ENCODE peak calls at places on chromosome 14, in ten cellular contexts. One of them, this sample, is unnamed.
A peak's percentile ranks its signal among the peaks of the same experiment; 100 is the strongest.

GRCh38 chr14:24182110-24182882 is 6.3 kb downstream of the IPO4 start:
- DNase-seq in H1: no peak
- DNase-seq in Panc1: no peak
- DNase-seq in GM12892: no peak
- DNase-seq in HCT116: no peak
- DNase-seq in sigmoid colon: no peak
- DNase-seq in stomach: no peak
- DNase-seq in esophagus muscularis mucosa: no peak
- DNase-seq in GM23338: no peak
- DNase-seq in GM12878: no peak
- DNase-seq in this sample: no peak

GRCh38 chr14:85934123-85934885 is 404.4 kb downstream of the FLRT2 start:
- DNase-seq in esophagus muscularis mucosa: no peak
- DNase-seq in GM12892: peak; percentile 7
- DNase-seq in stomach: peak; percentile 38
- DNase-seq in sigmoid colon: peak; percentile 61
- DNase-seq in GM12878: peak; percentile 66
- DNase-seq in HCT116: no peak
- DNase-seq in GM23338: peak; percentile 9
- DNase-seq in H1: no peak
- DNase-seq in Panc1: peak; percentile 42
- DNase-seq in this sample: no peak

GRCh38 chr14:76480426-76480825 is 104.5 kb downstream of the ESRRB start:
- DNase-seq in H1: no peak
- DNase-seq in HCT116: no peak
- DNase-seq in esophagus muscularis mucosa: no peak
- DNase-seq in GM12878: no peak
- DNase-seq in GM23338: no peak
- DNase-seq in Panc1: no peak
- DNase-seq in stomach: no peak
- DNase-seq in sigmoid colon: no peak
- DNase-seq in GM12892: no peak
- DNase-seq in this sample: no peak

GRCh38 chr14:30296956-30297405 is 262.0 kb upstream of the G2E3 start:
- DNase-seq in esophagus muscularis mucosa: no peak
- DNase-seq in Panc1: no peak
- DNase-seq in stomach: no peak
- DNase-seq in H1: no peak
- DNase-seq in GM12878: no peak
- DNase-seq in GM23338: no peak
- DNase-seq in sigmoid colon: no peak
- DNase-seq in HCT116: no peak
- DNase-seq in GM12892: no peak
- DNase-seq in this sample: no peak

GRCh38 chr14:31326111-31326510 is 94.2 kb downstream of the HEATR5A start:
- DNase-seq in GM12892: no peak
- DNase-seq in HCT116: peak; percentile 15
- DNase-seq in GM23338: no peak
- DNase-seq in H1: no peak
- DNase-seq in stomach: no peak
- DNase-seq in sigmoid colon: no peak
- DNase-seq in esophagus muscularis mucosa: no peak
- DNase-seq in GM12878: no peak
- DNase-seq in Panc1: peak; percentile 2
- DNase-seq in this sample: no peak

GRCh38 chr14:89012272-89013097 is 188.0 kb downstream of the TTC8 start:
- DNase-seq in GM12892: no peak
- DNase-seq in sigmoid colon: no peak
- DNase-seq in H1: no peak
- DNase-seq in GM23338: no peak
- DNase-seq in GM12878: no peak
- DNase-seq in Panc1: no peak
- DNase-seq in stomach: no peak
- DNase-seq in HCT116: no peak
- DNase-seq in esophagus muscularis mucosa: no peak
- DNase-seq in this sample: no peak

GRCh38 chr14:95759952-95760351 is 46.0 kb upstream of the TCL1A start:
- DNase-seq in stomach: no peak
- DNase-seq in HCT116: no peak
- DNase-seq in sigmoid colon: no peak
- DNase-seq in Panc1: no peak
- DNase-seq in esophagus muscularis mucosa: no peak
- DNase-seq in H1: no peak
- DNase-seq in GM12892: no peak
- DNase-seq in GM12878: no peak
- DNase-seq in GM23338: no peak
- DNase-seq in this sample: no peak

GRCh38 chr14:51022769-51023168 is 72.1 kb downstream of the TRIM9 start:
- DNase-seq in HCT116: no peak
- DNase-seq in Panc1: no peak
- DNase-seq in GM23338: no peak
- DNase-seq in esophagus muscularis mucosa: no peak
- DNase-seq in GM12892: no peak
- DNase-seq in H1: no peak
- DNase-seq in stomach: no peak
- DNase-seq in GM12878: no peak
- DNase-seq in sigmoid colon: no peak
- DNase-seq in this sample: no peak

GRCh38 chr14:61489932-61490331 is 168.6 kb downstream of the PRKCH start:
- DNase-seq in GM23338: no peak
- DNase-seq in GM12878: no peak
- DNase-seq in Panc1: no peak
- DNase-seq in GM12892: no peak
- DNase-seq in stomach: no peak
- DNase-seq in esophagus muscularis mucosa: no peak
- DNase-seq in HCT116: no peak
- DNase-seq in sigmoid colon: peak; percentile 74
- DNase-seq in H1: no peak
- DNase-seq in this sample: no peak

GRCh38 chr14:54475187-54475881 is 13.4 kb downstream of the GMFB start:
- DNase-seq in sigmoid colon: no peak
- DNase-seq in Panc1: no peak
- DNase-seq in GM23338: no peak
- DNase-seq in H1: no peak
- DNase-seq in GM12878: no peak
- DNase-seq in HCT116: no peak
- DNase-seq in stomach: no peak
- DNase-seq in esophagus muscularis mucosa: no peak
- DNase-seq in GM12892: no peak
- DNase-seq in this sample: no peak

GRCh38 chr14:53333809-53334208 is 180.7 kb upstream of the DDHD1 start:
- DNase-seq in GM23338: no peak
- DNase-seq in Panc1: no peak
- DNase-seq in HCT116: no peak
- DNase-seq in sigmoid colon: no peak
- DNase-seq in stomach: no peak
- DNase-seq in GM12878: no peak
- DNase-seq in esophagus muscularis mucosa: no peak
- DNase-seq in H1: no peak
- DNase-seq in GM12892: no peak
- DNase-seq in this sample: no peak

GRCh38 chr14:29215853-29216252 is 449.3 kb downstream of the FOXG1 start:
- DNase-seq in GM12878: no peak
- DNase-seq in esophagus muscularis mucosa: no peak
- DNase-seq in stomach: no peak
- DNase-seq in sigmoid colon: no peak
- DNase-seq in HCT116: no peak
- DNase-seq in GM23338: no peak
- DNase-seq in GM12892: no peak
- DNase-seq in Panc1: no peak
- DNase-seq in H1: no peak
- DNase-seq in this sample: no peak

GRCh38 chr14:29741909-29742401 is 185.7 kb downstream of the PRKD1 start:
- DNase-seq in stomach: no peak
- DNase-seq in H1: no peak
- DNase-seq in esophagus muscularis mucosa: no peak
- DNase-seq in GM23338: no peak
- DNase-seq in GM12892: no peak
- DNase-seq in GM12878: no peak
- DNase-seq in sigmoid colon: no peak
- DNase-seq in Panc1: no peak
- DNase-seq in HCT116: no peak
- DNase-seq in this sample: no peak

GRCh38 chr14:77520626-77521025 is 22.0 kb upstream of the ISM2 start:
- DNase-seq in esophagus muscularis mucosa: no peak
- DNase-seq in GM23338: no peak
- DNase-seq in H1: no peak
- DNase-seq in sigmoid colon: no peak
- DNase-seq in GM12892: no peak
- DNase-seq in HCT116: no peak
- DNase-seq in Panc1: no peak
- DNase-seq in stomach: no peak
- DNase-seq in GM12878: no peak
- DNase-seq in this sample: no peak

GRCh38 chr14:103057028-103057371 is 349 bp downstream of the CDC42BPB start:
- DNase-seq in stomach: no peak
- DNase-seq in esophagus muscularis mucosa: no peak
- DNase-seq in GM12892: no peak
- DNase-seq in sigmoid colon: peak; percentile 80
- DNase-seq in GM23338: no peak
- DNase-seq in HCT116: no peak
- DNase-seq in H1: no peak
- DNase-seq in GM12878: no peak
- DNase-seq in Panc1: no peak
- DNase-seq in this sample: peak; percentile 74

GRCh38 chr14:75515631-75515999 is 6.7 kb upstream of the BATF start:
- DNase-seq in GM12878: no peak
- DNase-seq in Panc1: no peak
- DNase-seq in H1: no peak
- DNase-seq in esophagus muscularis mucosa: peak; percentile 91
- DNase-seq in stomach: no peak
- DNase-seq in sigmoid colon: no peak
- DNase-seq in GM12892: no peak
- DNase-seq in HCT116: no peak
- DNase-seq in GM23338: no peak
- DNase-seq in this sample: no peak

GRCh38 chr14:90288646-90289355 is 32.4 kb downstream of the PSMC1 start:
- DNase-seq in HCT116: no peak
- DNase-seq in Panc1: no peak
- DNase-seq in stomach: no peak
- DNase-seq in GM23338: no peak
- DNase-seq in sigmoid colon: no peak
- DNase-seq in H1: no peak
- DNase-seq in GM12892: no peak
- DNase-seq in esophagus muscularis mucosa: no peak
- DNase-seq in GM12878: no peak
- DNase-seq in this sample: no peak
- TF ChIP-seq POLR2AphosphoS5 in HCT116: no peak
- TF ChIP-seq POLR2AphosphoS5 in Panc1: no peak
- TF ChIP-seq POLR2AphosphoS5 in stomach: no peak
- TF ChIP-seq POLR2AphosphoS5 in GM23338: no peak
- TF ChIP-seq POLR2AphosphoS5 in sigmoid colon: no peak
- TF ChIP-seq POLR2AphosphoS5 in H1: no peak
- TF ChIP-seq POLR2AphosphoS5 in GM12892: no peak
- TF ChIP-seq POLR2AphosphoS5 in esophagus muscularis mucosa: no peak
- TF ChIP-seq POLR2AphosphoS5 in GM12878: no peak
- TF ChIP-seq POLR2AphosphoS5 in this sample: no peak

DNA sequence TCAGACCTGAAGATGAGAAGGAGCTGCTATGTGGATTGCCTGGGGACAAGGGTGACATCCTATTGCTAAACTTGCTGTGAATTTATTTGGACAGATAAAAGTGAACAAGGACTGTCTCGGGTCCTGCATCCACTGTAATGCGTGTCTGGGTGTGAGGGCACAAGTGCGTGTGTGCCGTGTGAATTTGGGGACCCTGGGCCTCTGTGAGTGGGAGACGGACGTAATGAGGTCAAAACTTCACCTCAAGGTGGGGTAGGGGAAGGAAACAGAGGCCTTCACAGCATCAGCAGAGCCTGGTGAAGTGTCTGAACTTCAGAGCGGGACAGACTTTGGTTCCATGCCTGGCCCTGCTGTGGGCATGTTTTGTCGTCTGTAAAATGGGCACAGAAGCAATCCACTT is 14.8 kb downstream of the ASB2 start:
- DNase-seq in H1: no peak
- DNase-seq in stomach: no peak
- DNase-seq in esophagus muscularis mucosa: no peak
- DNase-seq in HCT116: no peak
- DNase-seq in GM12878: no peak
- DNase-seq in sigmoid colon: no peak
- DNase-seq in Panc1: no peak
- DNase-seq in GM23338: no peak
- DNase-seq in GM12892: no peak
- DNase-seq in this sample: no peak
- TF ChIP-seq POLR2AphosphoS5 in H1: no peak
- TF ChIP-seq POLR2AphosphoS5 in stomach: no peak
- TF ChIP-seq POLR2AphosphoS5 in esophagus muscularis mucosa: no peak
- TF ChIP-seq POLR2AphosphoS5 in HCT116: no peak
- TF ChIP-seq POLR2AphosphoS5 in GM12878: no peak
- TF ChIP-seq POLR2AphosphoS5 in sigmoid colon: no peak
- TF ChIP-seq POLR2AphosphoS5 in Panc1: no peak
- TF ChIP-seq POLR2AphosphoS5 in GM23338: no peak
- TF ChIP-seq POLR2AphosphoS5 in GM12892: no peak
- TF ChIP-seq POLR2AphosphoS5 in this sample: no peak

DNA sequence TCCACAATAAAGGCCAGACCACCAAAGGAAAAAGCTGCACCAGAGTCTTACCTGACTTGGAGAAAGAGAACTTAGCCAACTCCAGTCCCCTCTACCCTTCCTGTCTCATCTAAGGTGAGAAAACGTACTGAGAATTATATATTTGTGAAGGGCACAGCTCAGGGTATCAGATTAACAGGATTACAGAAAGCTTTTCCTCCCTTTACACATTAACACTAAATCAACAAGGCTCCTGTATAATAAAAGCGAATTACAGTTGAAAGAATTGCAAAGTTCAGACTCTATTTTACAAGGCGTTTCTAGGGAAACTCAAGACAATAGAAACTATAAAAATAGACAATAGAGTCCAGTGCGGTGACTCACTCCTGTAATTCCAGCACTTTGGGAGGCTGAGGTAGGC is 82.7 kb upstream of the RPL10L start:
- DNase-seq in GM12892: no peak
- DNase-seq in sigmoid colon: no peak
- DNase-seq in GM23338: no peak
- DNase-seq in GM12878: no peak
- DNase-seq in HCT116: no peak
- DNase-seq in H1: no peak
- DNase-seq in esophagus muscularis mucosa: no peak
- DNase-seq in stomach: no peak
- DNase-seq in Panc1: no peak
- DNase-seq in this sample: no peak
- TF ChIP-seq POLR2AphosphoS5 in GM12892: no peak
- TF ChIP-seq POLR2AphosphoS5 in sigmoid colon: no peak
- TF ChIP-seq POLR2AphosphoS5 in GM23338: no peak
- TF ChIP-seq POLR2AphosphoS5 in GM12878: no peak
- TF ChIP-seq POLR2AphosphoS5 in HCT116: no peak
- TF ChIP-seq POLR2AphosphoS5 in H1: no peak
- TF ChIP-seq POLR2AphosphoS5 in esophagus muscularis mucosa: no peak
- TF ChIP-seq POLR2AphosphoS5 in stomach: no peak
- TF ChIP-seq POLR2AphosphoS5 in Panc1: no peak
- TF ChIP-seq POLR2AphosphoS5 in this sample: no peak

DNA sequence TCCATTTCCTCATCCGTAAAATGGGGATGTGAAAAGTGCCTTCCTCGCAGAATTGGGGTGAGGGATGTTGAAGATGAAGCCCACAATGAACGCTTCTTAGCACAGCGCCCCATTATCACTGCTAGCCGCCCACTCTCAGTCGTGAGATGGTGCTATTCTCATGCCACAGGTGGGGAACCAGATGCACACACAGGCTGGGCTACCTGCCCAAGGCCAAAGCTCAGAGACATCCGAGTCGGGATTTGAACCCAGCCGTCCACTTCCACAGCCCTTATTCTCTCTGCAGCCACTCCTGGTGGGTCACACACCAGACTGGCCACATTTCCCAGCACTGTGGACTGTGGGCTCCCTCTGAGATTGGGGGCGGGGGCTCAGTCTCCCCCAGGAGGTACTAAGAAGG is 55.8 kb downstream of the BCL11B start:
- DNase-seq in GM23338: no peak
- DNase-seq in Panc1: no peak
- DNase-seq in esophagus muscularis mucosa: no peak
- DNase-seq in GM12892: no peak
- DNase-seq in stomach: no peak
- DNase-seq in sigmoid colon: no peak
- DNase-seq in GM12878: no peak
- DNase-seq in H1: no peak
- DNase-seq in HCT116: no peak
- DNase-seq in this sample: no peak
- TF ChIP-seq POLR2AphosphoS5 in GM23338: no peak
- TF ChIP-seq POLR2AphosphoS5 in Panc1: no peak
- TF ChIP-seq POLR2AphosphoS5 in esophagus muscularis mucosa: no peak
- TF ChIP-seq POLR2AphosphoS5 in GM12892: no peak
- TF ChIP-seq POLR2AphosphoS5 in stomach: no peak
- TF ChIP-seq POLR2AphosphoS5 in sigmoid colon: no peak
- TF ChIP-seq POLR2AphosphoS5 in GM12878: no peak
- TF ChIP-seq POLR2AphosphoS5 in H1: no peak
- TF ChIP-seq POLR2AphosphoS5 in HCT116: no peak
- TF ChIP-seq POLR2AphosphoS5 in this sample: no peak

This sample was measured in suprapubic skin.